ENCODE peak calls at places on chromosomes 12 and 14, in four cellular contexts. L is transverse colon, E is astrocyte of the cerebellum, R is heart left ventricle. G is an unnamed sample.

GRCh38 chr14:72097173-72097783 is 165.0 kb downstream of the RGS6 start:
- DNase-seq in R (no peak), L (no peak), E (no peak), G (no peak)

GRCh38 chr12:101777978-101778377 is 38.7 kb upstream of the SYCP3 start:
- DNase-seq in L (no peak), R (no peak), E (no peak), G (no peak)

GRCh38 chr14:93903342-93904184 is 23.6 kb upstream of the FAM181A start:
- DNase-seq in R (no peak), L (no peak), E (no peak), G (no peak)

GRCh38 chr12:85627584-85627983 is 208.6 kb downstream of the RASSF9 start:
- DNase-seq in R (no peak), E (peak), L (no peak), G (peak)

GRCh38 chr14:101876539-101876938 is 87.8 kb upstream of the DYNC1H1 start:
- DNase-seq in E (no peak), L (peak), R (peak), G (no peak)

GRCh38 chr12:53657041-53657440 is 18.8 kb downstream of the ATP5MC2 start:
- DNase-seq in E (no peak), L (no peak), R (no peak), G (no peak)

GRCh38 chr12:49227701-49228100 is 37.2 kb upstream of the TUBA1C start:
- DNase-seq in E (no peak), L (no peak), R (no peak), G (no peak)

GRCh38 chr12:121461048-121461447 is 61.1 kb downstream of the RNF34 start:
- DNase-seq in L (no peak), R (no peak), E (no peak), G (no peak)

GRCh38 chr12:15720299-15720698 is 68.9 kb downstream of the EPS8 start:
- DNase-seq in R (no peak), L (no peak), E (no peak), G (no peak)

GRCh38 chr14:68507544-68508081 is 285.3 kb downstream of the ZFP36L1 start:
- DNase-seq in L (no peak), R (no peak), E (no peak), G (no peak)

GRCh38 chr12:124621296-124621660 is 53.9 kb upstream of the NCOR2 start:
- DNase-seq in L (peak), E (peak), R (peak), G (no peak)

GRCh38 chr14:99480856-99481744 is at the start of the genes CCNK and SETD3:
- DNase-seq in R (peak), E (peak), L (peak), G (peak)

GRCh38 chr12:79374543-79374942 is 316.2 kb downstream of the PAWR start:
- DNase-seq in L (no peak), R (no peak), E (no peak), G (no peak)

GRCh38 chr12:34597548-34598351 is 575.5 kb downstream of the ALG10 start:
- DNase-seq in E (no peak), L (peak), R (no peak), G (no peak)

GRCh38 chr12:127193341-127193740 is 1073.6 kb upstream of the TMEM132C start:
- DNase-seq in L (no peak), E (no peak), R (no peak), G (no peak)

GRCh38 chr12:7113389-7113871 is 4.4 kb upstream of the C1RL start:
- DNase-seq in L (peak), R (no peak), E (no peak), G (no peak)

GRCh38 chr12:46982629-46983392 is 96.6 kb upstream of the PCED1B start:
- DNase-seq in R (no peak), L (no peak), E (no peak), G (no peak)

GRCh38 chr14:43042408-43042807 is 1435.7 kb downstream of the LRFN5 start:
- DNase-seq in R (no peak), L (no peak), E (no peak), G (no peak)

GRCh38 chr12:120971299-120972180 is 6.8 kb upstream of the HNF1A start:
- DNase-seq in E (peak), L (no peak), R (no peak), G (peak)

GRCh38 chr12:6097384-6097783 is 27.1 kb downstream of the VWF start:
- DNase-seq in E (no peak), L (no peak), R (no peak), G (no peak)

GRCh38 chr14:33273978-33274377 is 335.3 kb downstream of the NPAS3 start:
- DNase-seq in E (no peak), R (no peak), L (no peak), G (no peak)

GRCh38 chr12:100229036-100229635 is 28.5 kb downstream of the ACTR6 start:
- DNase-seq in R (no peak), E (no peak), L (no peak), G (no peak)

GRCh38 chr12:89238593-89238992 is 113.7 kb downstream of the DUSP6 start:
- DNase-seq in E (no peak), L (no peak), R (peak), G (no peak)

GRCh38 chr14:101113835-101114725 is 210.6 kb upstream of the RTL1 start:
- DNase-seq in E (no peak), L (no peak), R (no peak), G (no peak)

GRCh38 chr12:12384601-12385321 is 27.9 kb downstream of the BORCS5 start:
- DNase-seq in E (no peak), R (no peak), L (no peak), G (no peak)

GRCh38 chr14:76782885-76783566 is 21.8 kb downstream of the VASH1 start:
- DNase-seq in E (no peak), L (no peak), R (no peak), G (no peak)

GRCh38 chr14:104134061-104134965 is 4.1 kb upstream of the KIF26A start:
- DNase-seq in L (no peak), E (no peak), R (peak), G (no peak)

GRCh38 chr12:12081836-12082497 is 11.2 kb downstream of the BCL2L14 start:
- DNase-seq in L (peak), E (peak), R (peak), G (no peak)

GRCh38 chr14:99244299-99244959 is 27.6 kb downstream of the BCL11B start:
- DNase-seq in E (no peak), L (no peak), R (no peak), G (no peak)

GRCh38 chr14:92884410-92884809 is 38.5 kb upstream of the CHGA start:
- DNase-seq in R (no peak), E (no peak), L (no peak), G (no peak)

GRCh38 chr14:92877757-92878431 is 45.1 kb upstream of the CHGA start:
- DNase-seq in R (peak), L (no peak), E (no peak), G (no peak)

GRCh38 chr14:92883066-92883465 is 39.9 kb upstream of the CHGA start:
- DNase-seq in E (no peak), R (no peak), L (no peak), G (no peak)

GRCh38 chr14:92880851-92881250 is 42.1 kb upstream of the CHGA start:
- DNase-seq in E (no peak), L (no peak), R (no peak), G (peak)

GRCh38 chr14:92880351-92880750 is 42.6 kb upstream of the CHGA start:
- DNase-seq in R (no peak), L (no peak), E (no peak), G (no peak)
- H3K4me3 ChIP-seq in R (no peak), L (no peak), E (no peak), G (no peak)

GRCh38 chr14:36671149-36671548 is 9.5 kb downstream of the PAX9 start:
- DNase-seq in R (no peak), E (no peak), L (no peak), G (no peak)
- TF ChIP-seq CTCF in R (no peak), E (no peak), L (no peak), G (no peak)

DNA sequence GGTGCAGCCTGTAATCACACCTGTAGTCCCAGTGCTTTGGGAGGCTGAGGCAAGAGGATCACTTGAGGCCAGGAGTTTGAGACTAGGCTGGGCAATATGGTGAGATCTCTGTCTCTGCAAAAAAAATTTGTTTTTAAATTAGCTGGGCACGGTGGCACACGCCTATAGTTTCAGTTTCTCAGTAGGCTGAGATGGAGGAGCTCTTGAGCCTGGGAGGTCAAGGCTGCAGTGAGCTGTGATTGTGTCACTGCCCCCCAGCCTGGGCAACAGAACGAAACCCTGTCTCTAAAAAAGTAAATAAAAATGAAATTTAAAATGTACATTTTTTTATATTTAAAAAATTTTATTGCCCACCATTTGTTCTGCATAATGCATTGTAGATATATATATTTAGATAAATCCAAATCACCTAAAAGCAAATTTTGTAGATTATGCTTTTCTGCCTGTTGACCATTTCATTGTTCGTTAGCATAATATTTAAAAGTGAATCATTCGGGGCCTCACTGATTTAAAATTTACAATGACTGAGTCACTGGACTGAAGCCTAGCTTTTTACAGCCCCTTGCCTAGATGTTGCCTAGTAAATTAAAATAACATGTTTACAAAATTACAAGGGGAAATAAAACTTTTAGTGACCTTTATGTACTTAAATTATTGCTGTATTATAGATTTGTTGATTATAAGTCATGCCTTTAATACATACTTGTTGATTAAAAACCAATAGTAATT is 87.9 kb downstream of the USP15 start:
- DNase-seq in L (no peak), E (peak), R (no peak), G (no peak)
- H3K4me3 ChIP-seq in L (no peak), E (no peak), R (no peak), G (no peak)

DNA sequence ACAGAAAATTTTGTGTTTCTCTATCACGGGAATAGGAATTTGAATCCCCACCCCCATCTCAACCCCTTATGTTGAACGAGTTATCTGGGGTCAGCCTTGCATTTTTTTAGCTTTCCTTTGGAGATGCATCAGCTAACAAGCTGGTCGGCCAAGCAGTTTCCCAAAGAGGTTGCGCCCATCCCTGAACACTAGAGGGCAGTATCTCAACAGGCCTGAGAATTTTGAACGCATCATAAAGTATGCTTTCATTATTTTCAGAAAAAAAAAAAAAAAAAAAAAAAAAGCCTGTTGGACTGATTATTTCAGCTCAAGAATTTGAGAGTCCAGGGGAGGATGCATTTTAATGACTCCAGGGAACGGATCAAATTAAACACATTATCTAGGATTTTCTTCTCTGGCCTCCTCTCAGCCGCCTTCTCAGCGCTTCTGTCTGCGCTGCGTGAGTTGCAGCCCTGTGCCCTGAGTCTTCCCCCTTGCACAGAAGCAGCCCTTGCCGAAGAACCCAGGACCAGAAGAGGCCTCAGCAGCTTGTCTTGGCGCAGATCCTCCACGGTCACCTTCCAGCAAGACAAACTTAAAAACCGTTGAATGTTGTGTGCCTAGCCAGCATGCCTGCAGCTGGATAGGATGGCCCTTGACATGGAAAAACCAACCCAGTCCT is 76.5 kb upstream of the GZMB start:
- DNase-seq in R (peak), L (peak), E (peak), G (peak)
- TF ChIP-seq CTCF in R (peak), L (peak), E (peak), G (peak)

DNA sequence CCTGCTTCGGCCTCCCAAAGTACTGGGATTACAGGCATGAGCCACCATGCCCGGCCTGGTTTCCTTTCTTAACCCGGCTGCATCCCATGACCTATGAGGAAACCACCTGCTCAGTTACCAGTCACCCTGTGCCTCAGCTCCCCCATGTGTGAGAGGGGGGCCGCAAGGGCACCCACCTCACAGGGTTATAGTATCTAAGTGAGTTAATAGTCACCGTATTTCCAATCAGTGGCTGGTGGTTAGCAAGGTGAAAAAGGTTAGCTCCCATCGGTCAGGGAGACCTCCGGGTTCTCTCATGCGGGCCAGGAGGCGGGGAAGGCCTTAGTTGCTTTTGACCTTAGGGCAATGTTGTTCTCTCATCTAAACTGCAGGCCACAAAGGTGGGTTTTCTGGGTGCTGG is 6.7 kb downstream of the LRP1 start:
- DNase-seq in R (no peak), L (peak), E (no peak), G (no peak)
- H3K4me3 ChIP-seq in R (no peak), L (no peak), E (no peak), G (peak)

DNA sequence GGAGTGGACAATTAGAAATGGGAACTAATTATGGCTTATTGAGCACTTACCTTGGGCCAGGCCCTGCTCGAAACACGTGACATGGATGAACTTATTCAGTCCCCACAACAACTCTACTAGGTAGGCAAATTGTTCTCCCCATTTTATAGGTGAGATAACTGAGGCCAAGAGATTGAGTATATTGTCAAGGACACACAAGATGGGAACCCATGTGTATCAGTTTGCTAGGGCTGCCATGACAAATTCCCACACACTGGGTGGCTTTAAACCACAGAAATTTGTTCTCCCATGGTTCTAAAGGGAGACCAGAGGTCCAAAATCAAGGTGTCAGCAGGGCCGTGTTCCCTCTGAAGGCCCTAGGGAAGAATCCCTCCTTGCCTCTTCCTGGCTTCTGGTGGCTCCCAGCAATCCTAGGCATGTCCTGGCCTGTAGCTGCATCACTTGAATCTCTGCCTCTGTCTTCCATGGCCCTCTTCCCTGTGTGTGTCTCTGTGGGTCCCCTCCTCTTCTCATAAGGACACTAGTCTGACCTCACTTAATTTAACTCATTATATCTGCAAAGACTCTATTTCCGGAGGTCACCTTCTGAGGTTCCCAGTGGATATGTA is 128.8 kb downstream of the CHST11 start:
- DNase-seq in R (no peak), L (no peak), E (no peak), G (no peak)
- TF ChIP-seq CTCF in R (no peak), L (no peak), E (no peak), G (no peak)

DNA sequence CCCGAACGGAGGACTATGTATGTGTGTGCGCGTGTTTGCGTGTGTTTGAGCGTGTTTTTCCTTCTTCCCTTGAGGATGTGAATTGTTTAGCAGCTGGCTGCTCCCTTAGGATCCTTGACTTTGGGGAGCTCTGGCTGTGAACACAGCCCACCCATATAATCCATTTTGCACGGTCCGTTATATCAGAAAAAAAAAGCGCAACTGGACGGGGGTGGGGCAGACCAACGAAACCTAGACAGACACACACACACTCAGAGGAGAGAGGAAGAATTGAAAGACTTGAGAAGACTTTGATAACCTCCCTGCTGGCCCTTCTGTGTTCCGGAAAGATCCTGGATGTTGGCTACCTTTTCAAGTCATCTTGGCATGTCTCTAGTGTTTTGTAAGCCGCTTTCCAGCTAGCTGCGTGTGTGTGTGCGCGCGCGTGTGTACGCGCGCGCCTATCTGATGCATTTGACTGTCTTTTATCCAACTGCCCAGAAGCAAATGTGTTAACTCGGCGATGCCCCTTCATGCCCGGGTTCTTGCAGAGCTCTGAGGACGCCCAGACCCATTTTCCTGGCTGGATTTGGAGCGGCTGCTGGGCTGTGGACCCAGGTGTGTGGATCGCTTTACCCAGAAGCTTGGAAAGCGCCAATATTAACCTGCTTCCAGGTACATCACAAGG is 576 bp downstream of the LRFN5 start:
- DNase-seq in E (no peak), R (no peak), L (no peak), G (no peak)
- H3K4me3 ChIP-seq in E (peak), R (peak), L (peak), G (peak)